ENCODE peak calls at places on chromosomes 4 and X, in ten cellular contexts. One of them, this sample, is unnamed.

GRCh38 chrX:124217289-124218251 is 114.9 kb upstream of the TEX13D start:
- DNase-seq in adrenal gland: no peak
- DNase-seq in dorsolateral prefrontal cortex: no peak
- DNase-seq in tibial artery: no peak
- DNase-seq in cardiac fibroblast: peak; percentile 30
- DNase-seq in HFFc6: peak; percentile 0
- DNase-seq in GM13977: no peak
- DNase-seq in glutamatergic neuron: no peak
- DNase-seq in tibial nerve: no peak
- DNase-seq in foreskin keratinocyte: peak; percentile 77
- DNase-seq in this sample: no peak

GRCh38 chr4:98939892-98940298 is 11.0 kb upstream of the EIF4E start:
- DNase-seq in tibial nerve: no peak
- DNase-seq in cardiac fibroblast: peak; percentile 85
- DNase-seq in GM13977: no peak
- DNase-seq in adrenal gland: no peak
- DNase-seq in tibial artery: no peak
- DNase-seq in dorsolateral prefrontal cortex: no peak
- DNase-seq in glutamatergic neuron: no peak
- DNase-seq in foreskin keratinocyte: peak; percentile 57
- DNase-seq in HFFc6: peak; percentile 76
- DNase-seq in this sample: no peak

GRCh38 chr4:120919358-120919757 is 3.2 kb downstream of the PRDM5 start:
- DNase-seq in foreskin keratinocyte: no peak
- DNase-seq in GM13977: no peak
- DNase-seq in cardiac fibroblast: no peak
- DNase-seq in tibial nerve: no peak
- DNase-seq in HFFc6: no peak
- DNase-seq in glutamatergic neuron: no peak
- DNase-seq in tibial artery: no peak
- DNase-seq in dorsolateral prefrontal cortex: no peak
- DNase-seq in adrenal gland: no peak
- DNase-seq in this sample: no peak

GRCh38 chr4:77159798-77160197 is 2.8 kb downstream of the CCNG2 start:
- DNase-seq in cardiac fibroblast: no peak
- DNase-seq in tibial artery: no peak
- DNase-seq in glutamatergic neuron: peak; percentile 35
- DNase-seq in tibial nerve: no peak
- DNase-seq in HFFc6: no peak
- DNase-seq in dorsolateral prefrontal cortex: no peak
- DNase-seq in foreskin keratinocyte: no peak
- DNase-seq in adrenal gland: no peak
- DNase-seq in GM13977: no peak
- DNase-seq in this sample: no peak

GRCh38 chrX:50073601-50074000 is 127.2 kb downstream of the AKAP4 start:
- DNase-seq in HFFc6: no peak
- DNase-seq in cardiac fibroblast: no peak
- DNase-seq in GM13977: no peak
- DNase-seq in tibial nerve: no peak
- DNase-seq in adrenal gland: no peak
- DNase-seq in foreskin keratinocyte: no peak
- DNase-seq in tibial artery: no peak
- DNase-seq in glutamatergic neuron: no peak
- DNase-seq in dorsolateral prefrontal cortex: no peak
- DNase-seq in this sample: no peak

GRCh38 chr4:162510115-162510514 is 346.3 kb upstream of the FSTL5 start:
- DNase-seq in GM13977: no peak
- DNase-seq in adrenal gland: no peak
- DNase-seq in dorsolateral prefrontal cortex: no peak
- DNase-seq in cardiac fibroblast: no peak
- DNase-seq in HFFc6: no peak
- DNase-seq in tibial artery: no peak
- DNase-seq in glutamatergic neuron: no peak
- DNase-seq in tibial nerve: no peak
- DNase-seq in foreskin keratinocyte: no peak
- DNase-seq in this sample: no peak

GRCh38 chrX:13923845-13924244 is 105.8 kb downstream of the GEMIN8 start:
- DNase-seq in dorsolateral prefrontal cortex: no peak
- DNase-seq in adrenal gland: no peak
- DNase-seq in tibial nerve: no peak
- DNase-seq in tibial artery: no peak
- DNase-seq in cardiac fibroblast: no peak
- DNase-seq in glutamatergic neuron: no peak
- DNase-seq in GM13977: no peak
- DNase-seq in HFFc6: no peak
- DNase-seq in foreskin keratinocyte: peak; percentile 48
- DNase-seq in this sample: no peak

GRCh38 chr4:70946944-70947343 is 44.8 kb downstream of the MOB1B start:
- DNase-seq in HFFc6: no peak
- DNase-seq in dorsolateral prefrontal cortex: no peak
- DNase-seq in foreskin keratinocyte: no peak
- DNase-seq in cardiac fibroblast: peak; percentile 18
- DNase-seq in glutamatergic neuron: no peak
- DNase-seq in tibial nerve: no peak
- DNase-seq in tibial artery: no peak
- DNase-seq in GM13977: no peak
- DNase-seq in adrenal gland: no peak
- DNase-seq in this sample: no peak

GRCh38 chrX:9285342-9285771 is 179.5 kb upstream of the TBL1X start:
- DNase-seq in cardiac fibroblast: peak; percentile 1
- DNase-seq in dorsolateral prefrontal cortex: no peak
- DNase-seq in HFFc6: no peak
- DNase-seq in glutamatergic neuron: no peak
- DNase-seq in adrenal gland: no peak
- DNase-seq in GM13977: no peak
- DNase-seq in tibial artery: no peak
- DNase-seq in tibial nerve: no peak
- DNase-seq in foreskin keratinocyte: no peak
- DNase-seq in this sample: no peak

GRCh38 chr4:114180481-114180880 is 201.0 kb upstream of the ARSJ start:
- DNase-seq in GM13977: no peak
- DNase-seq in foreskin keratinocyte: peak; percentile 5
- DNase-seq in tibial artery: no peak
- DNase-seq in glutamatergic neuron: peak; percentile 68
- DNase-seq in tibial nerve: no peak
- DNase-seq in cardiac fibroblast: peak; percentile 68
- DNase-seq in dorsolateral prefrontal cortex: peak; percentile 29
- DNase-seq in HFFc6: peak; percentile 75
- DNase-seq in adrenal gland: peak; percentile 59
- DNase-seq in this sample: no peak

GRCh38 chrX:146604196-146604595 is 205.4 kb upstream of the CXorf51B start:
- DNase-seq in GM13977: no peak
- DNase-seq in glutamatergic neuron: no peak
- DNase-seq in cardiac fibroblast: no peak
- DNase-seq in dorsolateral prefrontal cortex: no peak
- DNase-seq in tibial nerve: no peak
- DNase-seq in foreskin keratinocyte: no peak
- DNase-seq in adrenal gland: no peak
- DNase-seq in tibial artery: no peak
- DNase-seq in HFFc6: no peak
- DNase-seq in this sample: no peak

DNA sequence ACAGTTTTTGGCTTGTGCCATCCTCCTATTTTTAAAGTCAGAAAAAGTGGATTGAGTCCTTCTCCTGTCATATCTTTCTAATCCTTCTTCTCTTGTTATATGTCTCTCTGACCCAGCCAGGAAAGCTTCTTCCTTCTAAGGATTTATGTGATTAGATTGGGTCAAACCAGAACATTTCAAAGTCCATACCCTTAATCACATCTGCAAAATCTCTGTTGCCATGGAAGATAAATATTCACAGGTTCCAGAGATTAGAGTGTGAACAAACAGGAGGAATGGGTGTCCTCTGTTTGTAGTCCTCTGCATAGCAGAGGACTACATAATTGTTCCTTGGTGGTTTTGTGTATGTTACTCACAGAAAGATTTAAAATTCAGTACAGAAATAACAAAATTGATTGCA is 421.2 kb downstream of the EPHA5 start:
- DNase-seq in adrenal gland: no peak
- DNase-seq in cardiac fibroblast: no peak
- DNase-seq in HFFc6: no peak
- DNase-seq in tibial artery: no peak
- DNase-seq in tibial nerve: no peak
- DNase-seq in GM13977: no peak
- DNase-seq in foreskin keratinocyte: no peak
- DNase-seq in glutamatergic neuron: no peak
- DNase-seq in dorsolateral prefrontal cortex: no peak
- DNase-seq in this sample: no peak
- TF ChIP-seq CTCF in adrenal gland: no peak
- TF ChIP-seq CTCF in cardiac fibroblast: no peak
- TF ChIP-seq CTCF in HFFc6: no peak
- TF ChIP-seq CTCF in tibial artery: no peak
- TF ChIP-seq CTCF in tibial nerve: no peak
- TF ChIP-seq CTCF in GM13977: no peak
- TF ChIP-seq CTCF in foreskin keratinocyte: no peak
- TF ChIP-seq CTCF in glutamatergic neuron: no peak
- TF ChIP-seq CTCF in dorsolateral prefrontal cortex: no peak
- TF ChIP-seq CTCF in this sample: no peak

GRCh38 chrX:118761950-118762725 is 34.7 kb downstream of the IL13RA1 start:
- DNase-seq in GM13977: no peak
- DNase-seq in dorsolateral prefrontal cortex: no peak
- DNase-seq in tibial nerve: no peak
- DNase-seq in HFFc6: no peak
- DNase-seq in foreskin keratinocyte: no peak
- DNase-seq in cardiac fibroblast: no peak
- DNase-seq in tibial artery: no peak
- DNase-seq in adrenal gland: no peak
- DNase-seq in glutamatergic neuron: no peak
- DNase-seq in this sample: no peak
- TF ChIP-seq CTCF in GM13977: peak; percentile 28
- TF ChIP-seq CTCF in dorsolateral prefrontal cortex: peak; percentile 35
- TF ChIP-seq CTCF in tibial nerve: no peak
- TF ChIP-seq CTCF in HFFc6: peak; percentile 27
- TF ChIP-seq CTCF in foreskin keratinocyte: peak; percentile 42
- TF ChIP-seq CTCF in cardiac fibroblast: no peak
- TF ChIP-seq CTCF in tibial artery: no peak
- TF ChIP-seq CTCF in adrenal gland: peak; percentile 5
- TF ChIP-seq CTCF in glutamatergic neuron: no peak
- TF ChIP-seq CTCF in this sample: no peak

GRCh38 chr4:31040106-31040505 is 319.9 kb downstream of the PCDH7 start:
- DNase-seq in glutamatergic neuron: no peak
- DNase-seq in GM13977: no peak
- DNase-seq in adrenal gland: no peak
- DNase-seq in HFFc6: no peak
- DNase-seq in foreskin keratinocyte: no peak
- DNase-seq in dorsolateral prefrontal cortex: no peak
- DNase-seq in tibial nerve: no peak
- DNase-seq in cardiac fibroblast: no peak
- DNase-seq in tibial artery: no peak
- DNase-seq in this sample: no peak

GRCh38 chr4:31045151-31045550 is 325.0 kb downstream of the PCDH7 start:
- DNase-seq in tibial artery: no peak
- DNase-seq in tibial nerve: no peak
- DNase-seq in cardiac fibroblast: no peak
- DNase-seq in HFFc6: no peak
- DNase-seq in glutamatergic neuron: no peak
- DNase-seq in dorsolateral prefrontal cortex: no peak
- DNase-seq in GM13977: no peak
- DNase-seq in foreskin keratinocyte: no peak
- DNase-seq in adrenal gland: no peak
- DNase-seq in this sample: no peak

GRCh38 chr4:31045724-31046318 is 325.7 kb downstream of the PCDH7 start:
- DNase-seq in adrenal gland: no peak
- DNase-seq in tibial artery: no peak
- DNase-seq in GM13977: no peak
- DNase-seq in tibial nerve: no peak
- DNase-seq in dorsolateral prefrontal cortex: no peak
- DNase-seq in cardiac fibroblast: peak; percentile 32
- DNase-seq in foreskin keratinocyte: peak; percentile 41
- DNase-seq in glutamatergic neuron: no peak
- DNase-seq in HFFc6: no peak
- DNase-seq in this sample: no peak

GRCh38 chr4:31041385-31041784 is 321.2 kb downstream of the PCDH7 start:
- DNase-seq in dorsolateral prefrontal cortex: no peak
- DNase-seq in GM13977: no peak
- DNase-seq in foreskin keratinocyte: no peak
- DNase-seq in HFFc6: no peak
- DNase-seq in adrenal gland: no peak
- DNase-seq in cardiac fibroblast: no peak
- DNase-seq in glutamatergic neuron: no peak
- DNase-seq in tibial nerve: no peak
- DNase-seq in tibial artery: no peak
- DNase-seq in this sample: no peak

GRCh38 chr4:31043382-31044062 is 323.4 kb downstream of the PCDH7 start:
- DNase-seq in adrenal gland: no peak
- DNase-seq in tibial nerve: no peak
- DNase-seq in tibial artery: no peak
- DNase-seq in dorsolateral prefrontal cortex: no peak
- DNase-seq in HFFc6: no peak
- DNase-seq in cardiac fibroblast: no peak
- DNase-seq in GM13977: no peak
- DNase-seq in foreskin keratinocyte: no peak
- DNase-seq in glutamatergic neuron: no peak
- DNase-seq in this sample: no peak
- TF ChIP-seq CTCF in adrenal gland: no peak
- TF ChIP-seq CTCF in tibial nerve: no peak
- TF ChIP-seq CTCF in tibial artery: no peak
- TF ChIP-seq CTCF in dorsolateral prefrontal cortex: no peak
- TF ChIP-seq CTCF in HFFc6: no peak
- TF ChIP-seq CTCF in cardiac fibroblast: no peak
- TF ChIP-seq CTCF in GM13977: no peak
- TF ChIP-seq CTCF in foreskin keratinocyte: no peak
- TF ChIP-seq CTCF in glutamatergic neuron: no peak
- TF ChIP-seq CTCF in this sample: no peak

GRCh38 chr4:2069986-2070385 is 10.9 kb downstream of the NAT8L start:
- DNase-seq in foreskin keratinocyte: no peak
- DNase-seq in cardiac fibroblast: no peak
- DNase-seq in tibial artery: peak; percentile 60
- DNase-seq in GM13977: no peak
- DNase-seq in HFFc6: no peak
- DNase-seq in tibial nerve: no peak
- DNase-seq in adrenal gland: no peak
- DNase-seq in dorsolateral prefrontal cortex: no peak
- DNase-seq in glutamatergic neuron: peak; percentile 9
- DNase-seq in this sample: no peak

GRCh38 chr4:2068566-2068965 is 9.4 kb downstream of the NAT8L start:
- DNase-seq in HFFc6: no peak
- DNase-seq in dorsolateral prefrontal cortex: no peak
- DNase-seq in tibial nerve: no peak
- DNase-seq in foreskin keratinocyte: no peak
- DNase-seq in cardiac fibroblast: no peak
- DNase-seq in adrenal gland: no peak
- DNase-seq in GM13977: no peak
- DNase-seq in tibial artery: peak; percentile 45
- DNase-seq in glutamatergic neuron: no peak
- DNase-seq in this sample: no peak

GRCh38 chr4:2070421-2071251 is 11.5 kb downstream of the NAT8L start:
- DNase-seq in dorsolateral prefrontal cortex: no peak
- DNase-seq in tibial nerve: no peak
- DNase-seq in foreskin keratinocyte: no peak
- DNase-seq in cardiac fibroblast: no peak
- DNase-seq in glutamatergic neuron: peak; percentile 12
- DNase-seq in HFFc6: no peak
- DNase-seq in GM13977: no peak
- DNase-seq in adrenal gland: no peak
- DNase-seq in tibial artery: no peak
- DNase-seq in this sample: no peak

GRCh38 chr4:2068198-2068470 is 9.0 kb downstream of the NAT8L start:
- DNase-seq in adrenal gland: no peak
- DNase-seq in GM13977: peak; percentile 24
- DNase-seq in dorsolateral prefrontal cortex: no peak
- DNase-seq in cardiac fibroblast: no peak
- DNase-seq in tibial artery: no peak
- DNase-seq in glutamatergic neuron: no peak
- DNase-seq in foreskin keratinocyte: no peak
- DNase-seq in HFFc6: no peak
- DNase-seq in tibial nerve: no peak
- DNase-seq in this sample: no peak

GRCh38 chr4:2069161-2069971 is 10.2 kb downstream of the NAT8L start:
- DNase-seq in adrenal gland: no peak
- DNase-seq in tibial artery: peak; percentile 56
- DNase-seq in dorsolateral prefrontal cortex: no peak
- DNase-seq in HFFc6: no peak
- DNase-seq in GM13977: peak; percentile 20
- DNase-seq in tibial nerve: no peak
- DNase-seq in foreskin keratinocyte: no peak
- DNase-seq in cardiac fibroblast: no peak
- DNase-seq in glutamatergic neuron: peak; percentile 14
- DNase-seq in this sample: no peak
- TF ChIP-seq CTCF in adrenal gland: no peak
- TF ChIP-seq CTCF in tibial artery: no peak
- TF ChIP-seq CTCF in dorsolateral prefrontal cortex: no peak
- TF ChIP-seq CTCF in HFFc6: peak; percentile 14
- TF ChIP-seq CTCF in GM13977: no peak
- TF ChIP-seq CTCF in tibial nerve: no peak
- TF ChIP-seq CTCF in foreskin keratinocyte: no peak
- TF ChIP-seq CTCF in cardiac fibroblast: no peak
- TF ChIP-seq CTCF in glutamatergic neuron: no peak
- TF ChIP-seq CTCF in this sample: no peak